ENCODE peak calls at places on chromosomes 13 and 19, in nine cellular contexts. One of them, this sample, is unnamed.

GRCh38 chr19:10706990-10707389 is 5.8 kb downstream of the QTRT1 start:
- DNase-seq in SJSA1: no peak
- DNase-seq in left lung: no peak
- DNase-seq in stimulated activated CD4-positive, alpha-beta T cell treated with anti-CD3 and anti-CD28 coated beads, Interleukin-4, amount 100 ng/mL, for 4 hours: no peak
- DNase-seq in activated T-cell treated with anti-CD3 and anti-CD28 coated beads for 1 hour: no peak
- DNase-seq in ecto neural progenitor cell: no peak
- DNase-seq in stimulated activated CD8-positive, alpha-beta memory T cell treated with anti-CD3 and anti-CD28 coated beads, Interleukin-2, amount 100 ng/mL, for 1 hour: no peak
- DNase-seq in kidney glomerular epithelial cell: no peak
- DNase-seq in brain pericyte: no peak
- DNase-seq in this sample: peak; percentile 36

GRCh38 chr19:18846862-18847515 is 15.2 kb downstream of the UPF1 start:
- DNase-seq in SJSA1: peak; percentile 72
- DNase-seq in left lung: peak; percentile 92
- DNase-seq in stimulated activated CD4-positive, alpha-beta T cell treated with anti-CD3 and anti-CD28 coated beads, Interleukin-4, amount 100 ng/mL, for 4 hours: peak; percentile 55
- DNase-seq in activated T-cell treated with anti-CD3 and anti-CD28 coated beads for 1 hour: peak; percentile 59
- DNase-seq in ecto neural progenitor cell: peak; percentile 83
- DNase-seq in stimulated activated CD8-positive, alpha-beta memory T cell treated with anti-CD3 and anti-CD28 coated beads, Interleukin-2, amount 100 ng/mL, for 1 hour: peak; percentile 51
- DNase-seq in kidney glomerular epithelial cell: peak; percentile 50
- DNase-seq in brain pericyte: peak; percentile 50
- DNase-seq in this sample: peak; percentile 54

GRCh38 chr13:44132710-44133109 is 240.9 kb upstream of the SERP2 start:
- DNase-seq in SJSA1: no peak
- DNase-seq in left lung: peak; percentile 81
- DNase-seq in stimulated activated CD4-positive, alpha-beta T cell treated with anti-CD3 and anti-CD28 coated beads, Interleukin-4, amount 100 ng/mL, for 4 hours: no peak
- DNase-seq in activated T-cell treated with anti-CD3 and anti-CD28 coated beads for 1 hour: no peak
- DNase-seq in ecto neural progenitor cell: no peak
- DNase-seq in stimulated activated CD8-positive, alpha-beta memory T cell treated with anti-CD3 and anti-CD28 coated beads, Interleukin-2, amount 100 ng/mL, for 1 hour: no peak
- DNase-seq in kidney glomerular epithelial cell: peak; percentile 35
- DNase-seq in brain pericyte: no peak
- DNase-seq in this sample: no peak

GRCh38 chr19:4379383-4380253 is 20.7 kb downstream of the SH3GL1 start:
- DNase-seq in SJSA1: peak; percentile 41
- DNase-seq in left lung: peak; percentile 86
- DNase-seq in stimulated activated CD4-positive, alpha-beta T cell treated with anti-CD3 and anti-CD28 coated beads, Interleukin-4, amount 100 ng/mL, for 4 hours: peak; percentile 19
- DNase-seq in activated T-cell treated with anti-CD3 and anti-CD28 coated beads for 1 hour: no peak
- DNase-seq in ecto neural progenitor cell: no peak
- DNase-seq in stimulated activated CD8-positive, alpha-beta memory T cell treated with anti-CD3 and anti-CD28 coated beads, Interleukin-2, amount 100 ng/mL, for 1 hour: no peak
- DNase-seq in kidney glomerular epithelial cell: peak; percentile 96
- DNase-seq in brain pericyte: no peak
- DNase-seq in this sample: no peak

GRCh38 chr19:43839139-43839538 is 12.0 kb downstream of the ZNF283 start:
- DNase-seq in SJSA1: no peak
- DNase-seq in left lung: no peak
- DNase-seq in stimulated activated CD4-positive, alpha-beta T cell treated with anti-CD3 and anti-CD28 coated beads, Interleukin-4, amount 100 ng/mL, for 4 hours: no peak
- DNase-seq in activated T-cell treated with anti-CD3 and anti-CD28 coated beads for 1 hour: no peak
- DNase-seq in ecto neural progenitor cell: no peak
- DNase-seq in stimulated activated CD8-positive, alpha-beta memory T cell treated with anti-CD3 and anti-CD28 coated beads, Interleukin-2, amount 100 ng/mL, for 1 hour: no peak
- DNase-seq in kidney glomerular epithelial cell: no peak
- DNase-seq in brain pericyte: no peak
- DNase-seq in this sample: no peak

GRCh38 chr13:44952671-44953070 is 36.6 kb downstream of the NUFIP1 start:
- DNase-seq in SJSA1: no peak
- DNase-seq in left lung: no peak
- DNase-seq in stimulated activated CD4-positive, alpha-beta T cell treated with anti-CD3 and anti-CD28 coated beads, Interleukin-4, amount 100 ng/mL, for 4 hours: no peak
- DNase-seq in activated T-cell treated with anti-CD3 and anti-CD28 coated beads for 1 hour: no peak
- DNase-seq in ecto neural progenitor cell: no peak
- DNase-seq in stimulated activated CD8-positive, alpha-beta memory T cell treated with anti-CD3 and anti-CD28 coated beads, Interleukin-2, amount 100 ng/mL, for 1 hour: no peak
- DNase-seq in kidney glomerular epithelial cell: no peak
- DNase-seq in brain pericyte: no peak
- DNase-seq in this sample: no peak

GRCh38 chr19:23522431-23522830 is 127.2 kb upstream of the ZNF91 start:
- DNase-seq in SJSA1: no peak
- DNase-seq in left lung: no peak
- DNase-seq in stimulated activated CD4-positive, alpha-beta T cell treated with anti-CD3 and anti-CD28 coated beads, Interleukin-4, amount 100 ng/mL, for 4 hours: no peak
- DNase-seq in activated T-cell treated with anti-CD3 and anti-CD28 coated beads for 1 hour: no peak
- DNase-seq in ecto neural progenitor cell: no peak
- DNase-seq in stimulated activated CD8-positive, alpha-beta memory T cell treated with anti-CD3 and anti-CD28 coated beads, Interleukin-2, amount 100 ng/mL, for 1 hour: no peak
- DNase-seq in kidney glomerular epithelial cell: no peak
- DNase-seq in brain pericyte: no peak
- DNase-seq in this sample: no peak

GRCh38 chr13:44368599-44369368 is 4.8 kb upstream of the SERP2 start:
- DNase-seq in SJSA1: no peak
- DNase-seq in left lung: no peak
- DNase-seq in stimulated activated CD4-positive, alpha-beta T cell treated with anti-CD3 and anti-CD28 coated beads, Interleukin-4, amount 100 ng/mL, for 4 hours: no peak
- DNase-seq in activated T-cell treated with anti-CD3 and anti-CD28 coated beads for 1 hour: no peak
- DNase-seq in ecto neural progenitor cell: no peak
- DNase-seq in stimulated activated CD8-positive, alpha-beta memory T cell treated with anti-CD3 and anti-CD28 coated beads, Interleukin-2, amount 100 ng/mL, for 1 hour: no peak
- DNase-seq in kidney glomerular epithelial cell: no peak
- DNase-seq in brain pericyte: no peak
- DNase-seq in this sample: no peak

GRCh38 chr19:50328257-50329145 is 676 bp downstream of the KCNC3 start:
- DNase-seq in SJSA1: no peak
- DNase-seq in left lung: peak; percentile 77
- DNase-seq in stimulated activated CD4-positive, alpha-beta T cell treated with anti-CD3 and anti-CD28 coated beads, Interleukin-4, amount 100 ng/mL, for 4 hours: no peak
- DNase-seq in activated T-cell treated with anti-CD3 and anti-CD28 coated beads for 1 hour: peak; percentile 26
- DNase-seq in ecto neural progenitor cell: peak; percentile 74
- DNase-seq in stimulated activated CD8-positive, alpha-beta memory T cell treated with anti-CD3 and anti-CD28 coated beads, Interleukin-2, amount 100 ng/mL, for 1 hour: no peak
- DNase-seq in kidney glomerular epithelial cell: no peak
- DNase-seq in brain pericyte: no peak
- DNase-seq in this sample: no peak

GRCh38 chr19:2457394-2458037 is 757 bp upstream of the LMNB2 start:
- DNase-seq in SJSA1: no peak
- DNase-seq in left lung: no peak
- DNase-seq in stimulated activated CD4-positive, alpha-beta T cell treated with anti-CD3 and anti-CD28 coated beads, Interleukin-4, amount 100 ng/mL, for 4 hours: no peak
- DNase-seq in activated T-cell treated with anti-CD3 and anti-CD28 coated beads for 1 hour: no peak
- DNase-seq in ecto neural progenitor cell: no peak
- DNase-seq in stimulated activated CD8-positive, alpha-beta memory T cell treated with anti-CD3 and anti-CD28 coated beads, Interleukin-2, amount 100 ng/mL, for 1 hour: no peak
- DNase-seq in kidney glomerular epithelial cell: no peak
- DNase-seq in brain pericyte: no peak
- DNase-seq in this sample: no peak

GRCh38 chr19:31354316-31354715 is 5.1 kb upstream of the TSHZ3 start:
- DNase-seq in SJSA1: no peak
- DNase-seq in left lung: no peak
- DNase-seq in stimulated activated CD4-positive, alpha-beta T cell treated with anti-CD3 and anti-CD28 coated beads, Interleukin-4, amount 100 ng/mL, for 4 hours: no peak
- DNase-seq in activated T-cell treated with anti-CD3 and anti-CD28 coated beads for 1 hour: no peak
- DNase-seq in ecto neural progenitor cell: no peak
- DNase-seq in stimulated activated CD8-positive, alpha-beta memory T cell treated with anti-CD3 and anti-CD28 coated beads, Interleukin-2, amount 100 ng/mL, for 1 hour: no peak
- DNase-seq in kidney glomerular epithelial cell: no peak
- DNase-seq in brain pericyte: no peak
- DNase-seq in this sample: no peak

GRCh38 chr19:1425902-1426301 is 12.3 kb upstream of the RPS15 start:
- DNase-seq in SJSA1: no peak
- DNase-seq in left lung: no peak
- DNase-seq in stimulated activated CD4-positive, alpha-beta T cell treated with anti-CD3 and anti-CD28 coated beads, Interleukin-4, amount 100 ng/mL, for 4 hours: no peak
- DNase-seq in activated T-cell treated with anti-CD3 and anti-CD28 coated beads for 1 hour: no peak
- DNase-seq in ecto neural progenitor cell: no peak
- DNase-seq in stimulated activated CD8-positive, alpha-beta memory T cell treated with anti-CD3 and anti-CD28 coated beads, Interleukin-2, amount 100 ng/mL, for 1 hour: no peak
- DNase-seq in kidney glomerular epithelial cell: no peak
- DNase-seq in brain pericyte: no peak
- DNase-seq in this sample: no peak

GRCh38 chr19:49512970-49513745 is 697 bp downstream of the FCGRT start:
- DNase-seq in SJSA1: no peak
- DNase-seq in left lung: peak; percentile 83
- DNase-seq in stimulated activated CD4-positive, alpha-beta T cell treated with anti-CD3 and anti-CD28 coated beads, Interleukin-4, amount 100 ng/mL, for 4 hours: no peak
- DNase-seq in activated T-cell treated with anti-CD3 and anti-CD28 coated beads for 1 hour: no peak
- DNase-seq in ecto neural progenitor cell: peak; percentile 76
- DNase-seq in stimulated activated CD8-positive, alpha-beta memory T cell treated with anti-CD3 and anti-CD28 coated beads, Interleukin-2, amount 100 ng/mL, for 1 hour: no peak
- DNase-seq in kidney glomerular epithelial cell: no peak
- DNase-seq in brain pericyte: no peak
- DNase-seq in this sample: peak; percentile 89

GRCh38 chr19:3813473-3814392 is 27.6 kb upstream of the MATK start:
- DNase-seq in SJSA1: no peak
- DNase-seq in left lung: no peak
- DNase-seq in stimulated activated CD4-positive, alpha-beta T cell treated with anti-CD3 and anti-CD28 coated beads, Interleukin-4, amount 100 ng/mL, for 4 hours: no peak
- DNase-seq in activated T-cell treated with anti-CD3 and anti-CD28 coated beads for 1 hour: no peak
- DNase-seq in ecto neural progenitor cell: no peak
- DNase-seq in stimulated activated CD8-positive, alpha-beta memory T cell treated with anti-CD3 and anti-CD28 coated beads, Interleukin-2, amount 100 ng/mL, for 1 hour: no peak
- DNase-seq in kidney glomerular epithelial cell: no peak
- DNase-seq in brain pericyte: no peak
- DNase-seq in this sample: no peak

GRCh38 chr19:48999481-49000325 is 6.0 kb downstream of the RUVBL2 start:
- DNase-seq in SJSA1: peak; percentile 67
- DNase-seq in left lung: no peak
- DNase-seq in stimulated activated CD4-positive, alpha-beta T cell treated with anti-CD3 and anti-CD28 coated beads, Interleukin-4, amount 100 ng/mL, for 4 hours: peak; percentile 56
- DNase-seq in activated T-cell treated with anti-CD3 and anti-CD28 coated beads for 1 hour: peak; percentile 55
- DNase-seq in ecto neural progenitor cell: peak; percentile 87
- DNase-seq in stimulated activated CD8-positive, alpha-beta memory T cell treated with anti-CD3 and anti-CD28 coated beads, Interleukin-2, amount 100 ng/mL, for 1 hour: peak; percentile 33
- DNase-seq in kidney glomerular epithelial cell: peak; percentile 47
- DNase-seq in brain pericyte: no peak
- DNase-seq in this sample: no peak

GRCh38 chr19:41299755-41300089 is 10.2 kb upstream of the CCDC97 start:
- DNase-seq in SJSA1: peak; percentile 77
- DNase-seq in left lung: no peak
- DNase-seq in stimulated activated CD4-positive, alpha-beta T cell treated with anti-CD3 and anti-CD28 coated beads, Interleukin-4, amount 100 ng/mL, for 4 hours: no peak
- DNase-seq in activated T-cell treated with anti-CD3 and anti-CD28 coated beads for 1 hour: peak; percentile 29
- DNase-seq in ecto neural progenitor cell: no peak
- DNase-seq in stimulated activated CD8-positive, alpha-beta memory T cell treated with anti-CD3 and anti-CD28 coated beads, Interleukin-2, amount 100 ng/mL, for 1 hour: no peak
- DNase-seq in kidney glomerular epithelial cell: no peak
- DNase-seq in brain pericyte: peak; percentile 89
- DNase-seq in this sample: no peak

GRCh38 chr19:49624967-49625910 is 14.7 kb downstream of the RRAS start:
- DNase-seq in SJSA1: no peak
- DNase-seq in left lung: peak; percentile 73
- DNase-seq in stimulated activated CD4-positive, alpha-beta T cell treated with anti-CD3 and anti-CD28 coated beads, Interleukin-4, amount 100 ng/mL, for 4 hours: no peak
- DNase-seq in activated T-cell treated with anti-CD3 and anti-CD28 coated beads for 1 hour: no peak
- DNase-seq in ecto neural progenitor cell: no peak
- DNase-seq in stimulated activated CD8-positive, alpha-beta memory T cell treated with anti-CD3 and anti-CD28 coated beads, Interleukin-2, amount 100 ng/mL, for 1 hour: no peak
- DNase-seq in kidney glomerular epithelial cell: no peak
- DNase-seq in brain pericyte: no peak
- DNase-seq in this sample: no peak

GRCh38 chr19:3365447-3366103 is 808 bp upstream of the NFIC start:
- DNase-seq in SJSA1: no peak
- DNase-seq in left lung: peak; percentile 88
- DNase-seq in stimulated activated CD4-positive, alpha-beta T cell treated with anti-CD3 and anti-CD28 coated beads, Interleukin-4, amount 100 ng/mL, for 4 hours: no peak
- DNase-seq in activated T-cell treated with anti-CD3 and anti-CD28 coated beads for 1 hour: no peak
- DNase-seq in ecto neural progenitor cell: no peak
- DNase-seq in stimulated activated CD8-positive, alpha-beta memory T cell treated with anti-CD3 and anti-CD28 coated beads, Interleukin-2, amount 100 ng/mL, for 1 hour: no peak
- DNase-seq in kidney glomerular epithelial cell: no peak
- DNase-seq in brain pericyte: no peak
- DNase-seq in this sample: no peak

GRCh38 chr13:111399776-111400505 is 79.5 kb downstream of the TEX29 start:
- DNase-seq in SJSA1: peak; percentile 53
- DNase-seq in left lung: peak; percentile 31
- DNase-seq in stimulated activated CD4-positive, alpha-beta T cell treated with anti-CD3 and anti-CD28 coated beads, Interleukin-4, amount 100 ng/mL, for 4 hours: no peak
- DNase-seq in activated T-cell treated with anti-CD3 and anti-CD28 coated beads for 1 hour: no peak
- DNase-seq in ecto neural progenitor cell: peak; percentile 34
- DNase-seq in stimulated activated CD8-positive, alpha-beta memory T cell treated with anti-CD3 and anti-CD28 coated beads, Interleukin-2, amount 100 ng/mL, for 1 hour: no peak
- DNase-seq in kidney glomerular epithelial cell: no peak
- DNase-seq in brain pericyte: no peak
- DNase-seq in this sample: no peak

GRCh38 chr19:4754248-4754647 is 30.6 kb upstream of the DPP9 start:
- DNase-seq in SJSA1: no peak
- DNase-seq in left lung: no peak
- DNase-seq in stimulated activated CD4-positive, alpha-beta T cell treated with anti-CD3 and anti-CD28 coated beads, Interleukin-4, amount 100 ng/mL, for 4 hours: no peak
- DNase-seq in activated T-cell treated with anti-CD3 and anti-CD28 coated beads for 1 hour: no peak
- DNase-seq in ecto neural progenitor cell: no peak
- DNase-seq in stimulated activated CD8-positive, alpha-beta memory T cell treated with anti-CD3 and anti-CD28 coated beads, Interleukin-2, amount 100 ng/mL, for 1 hour: no peak
- DNase-seq in kidney glomerular epithelial cell: no peak
- DNase-seq in brain pericyte: no peak
- DNase-seq in this sample: no peak

GRCh38 chr19:17706750-17707181 is 12.5 kb upstream of the MAP1S start:
- DNase-seq in SJSA1: no peak
- DNase-seq in left lung: no peak
- DNase-seq in stimulated activated CD4-positive, alpha-beta T cell treated with anti-CD3 and anti-CD28 coated beads, Interleukin-4, amount 100 ng/mL, for 4 hours: no peak
- DNase-seq in activated T-cell treated with anti-CD3 and anti-CD28 coated beads for 1 hour: no peak
- DNase-seq in ecto neural progenitor cell: peak; percentile 87
- DNase-seq in stimulated activated CD8-positive, alpha-beta memory T cell treated with anti-CD3 and anti-CD28 coated beads, Interleukin-2, amount 100 ng/mL, for 1 hour: no peak
- DNase-seq in kidney glomerular epithelial cell: no peak
- DNase-seq in brain pericyte: no peak
- DNase-seq in this sample: peak; percentile 46

GRCh38 chr13:84192125-84192524 is 309.9 kb upstream of the SLITRK1 start:
- DNase-seq in SJSA1: no peak
- DNase-seq in left lung: no peak
- DNase-seq in stimulated activated CD4-positive, alpha-beta T cell treated with anti-CD3 and anti-CD28 coated beads, Interleukin-4, amount 100 ng/mL, for 4 hours: no peak
- DNase-seq in activated T-cell treated with anti-CD3 and anti-CD28 coated beads for 1 hour: no peak
- DNase-seq in ecto neural progenitor cell: no peak
- DNase-seq in stimulated activated CD8-positive, alpha-beta memory T cell treated with anti-CD3 and anti-CD28 coated beads, Interleukin-2, amount 100 ng/mL, for 1 hour: no peak
- DNase-seq in kidney glomerular epithelial cell: peak; percentile 82
- DNase-seq in brain pericyte: no peak
- DNase-seq in this sample: no peak

GRCh38 chr13:98143601-98144500 is 957 bp downstream of the FARP1 start:
- DNase-seq in SJSA1: no peak
- DNase-seq in left lung: peak; percentile 79
- DNase-seq in stimulated activated CD4-positive, alpha-beta T cell treated with anti-CD3 and anti-CD28 coated beads, Interleukin-4, amount 100 ng/mL, for 4 hours: no peak
- DNase-seq in activated T-cell treated with anti-CD3 and anti-CD28 coated beads for 1 hour: no peak
- DNase-seq in ecto neural progenitor cell: no peak
- DNase-seq in stimulated activated CD8-positive, alpha-beta memory T cell treated with anti-CD3 and anti-CD28 coated beads, Interleukin-2, amount 100 ng/mL, for 1 hour: no peak
- DNase-seq in kidney glomerular epithelial cell: peak; percentile 52
- DNase-seq in brain pericyte: no peak
- DNase-seq in this sample: no peak

GRCh38 chr19:18684642-18684993 is 1.1 kb downstream of the CRTC1 start:
- DNase-seq in SJSA1: no peak
- DNase-seq in left lung: no peak
- DNase-seq in stimulated activated CD4-positive, alpha-beta T cell treated with anti-CD3 and anti-CD28 coated beads, Interleukin-4, amount 100 ng/mL, for 4 hours: no peak
- DNase-seq in activated T-cell treated with anti-CD3 and anti-CD28 coated beads for 1 hour: no peak
- DNase-seq in ecto neural progenitor cell: no peak
- DNase-seq in stimulated activated CD8-positive, alpha-beta memory T cell treated with anti-CD3 and anti-CD28 coated beads, Interleukin-2, amount 100 ng/mL, for 1 hour: no peak
- DNase-seq in kidney glomerular epithelial cell: no peak
- DNase-seq in brain pericyte: no peak
- DNase-seq in this sample: no peak

GRCh38 chr13:20312292-20312691 is 80.2 kb upstream of the GJB6 start:
- DNase-seq in SJSA1: no peak
- DNase-seq in left lung: no peak
- DNase-seq in stimulated activated CD4-positive, alpha-beta T cell treated with anti-CD3 and anti-CD28 coated beads, Interleukin-4, amount 100 ng/mL, for 4 hours: no peak
- DNase-seq in activated T-cell treated with anti-CD3 and anti-CD28 coated beads for 1 hour: no peak
- DNase-seq in ecto neural progenitor cell: no peak
- DNase-seq in stimulated activated CD8-positive, alpha-beta memory T cell treated with anti-CD3 and anti-CD28 coated beads, Interleukin-2, amount 100 ng/mL, for 1 hour: no peak
- DNase-seq in kidney glomerular epithelial cell: no peak
- DNase-seq in brain pericyte: no peak
- DNase-seq in this sample: no peak

GRCh38 chr19:44634785-44635184 is 8.9 kb upstream of the PVR start:
- DNase-seq in SJSA1: no peak
- DNase-seq in left lung: no peak
- DNase-seq in stimulated activated CD4-positive, alpha-beta T cell treated with anti-CD3 and anti-CD28 coated beads, Interleukin-4, amount 100 ng/mL, for 4 hours: no peak
- DNase-seq in activated T-cell treated with anti-CD3 and anti-CD28 coated beads for 1 hour: no peak
- DNase-seq in ecto neural progenitor cell: no peak
- DNase-seq in stimulated activated CD8-positive, alpha-beta memory T cell treated with anti-CD3 and anti-CD28 coated beads, Interleukin-2, amount 100 ng/mL, for 1 hour: no peak
- DNase-seq in kidney glomerular epithelial cell: no peak
- DNase-seq in brain pericyte: no peak
- DNase-seq in this sample: no peak

GRCh38 chr19:46620716-46621115 is 4.2 kb downstream of the PTGIR start:
- DNase-seq in SJSA1: no peak
- DNase-seq in left lung: peak; percentile 25
- DNase-seq in stimulated activated CD4-positive, alpha-beta T cell treated with anti-CD3 and anti-CD28 coated beads, Interleukin-4, amount 100 ng/mL, for 4 hours: no peak
- DNase-seq in activated T-cell treated with anti-CD3 and anti-CD28 coated beads for 1 hour: no peak
- DNase-seq in ecto neural progenitor cell: no peak
- DNase-seq in stimulated activated CD8-positive, alpha-beta memory T cell treated with anti-CD3 and anti-CD28 coated beads, Interleukin-2, amount 100 ng/mL, for 1 hour: no peak
- DNase-seq in kidney glomerular epithelial cell: no peak
- DNase-seq in brain pericyte: no peak
- DNase-seq in this sample: no peak

GRCh38 chr19:30371157-30371845 is 883 bp upstream of the ZNF536 start:
- DNase-seq in SJSA1: no peak
- DNase-seq in left lung: no peak
- DNase-seq in stimulated activated CD4-positive, alpha-beta T cell treated with anti-CD3 and anti-CD28 coated beads, Interleukin-4, amount 100 ng/mL, for 4 hours: no peak
- DNase-seq in activated T-cell treated with anti-CD3 and anti-CD28 coated beads for 1 hour: no peak
- DNase-seq in ecto neural progenitor cell: no peak
- DNase-seq in stimulated activated CD8-positive, alpha-beta memory T cell treated with anti-CD3 and anti-CD28 coated beads, Interleukin-2, amount 100 ng/mL, for 1 hour: no peak
- DNase-seq in kidney glomerular epithelial cell: no peak
- DNase-seq in brain pericyte: no peak
- DNase-seq in this sample: no peak

GRCh38 chr19:48169585-48169973 is 565 bp downstream of the LIG1 start:
- DNase-seq in SJSA1: peak; percentile 79
- DNase-seq in left lung: peak; percentile 94
- DNase-seq in stimulated activated CD4-positive, alpha-beta T cell treated with anti-CD3 and anti-CD28 coated beads, Interleukin-4, amount 100 ng/mL, for 4 hours: peak; percentile 86
- DNase-seq in activated T-cell treated with anti-CD3 and anti-CD28 coated beads for 1 hour: peak; percentile 97
- DNase-seq in ecto neural progenitor cell: peak; percentile 92
- DNase-seq in stimulated activated CD8-positive, alpha-beta memory T cell treated with anti-CD3 and anti-CD28 coated beads, Interleukin-2, amount 100 ng/mL, for 1 hour: peak; percentile 91
- DNase-seq in kidney glomerular epithelial cell: peak; percentile 65
- DNase-seq in brain pericyte: no peak
- DNase-seq in this sample: peak; percentile 45

GRCh38 chr19:38389101-38389925 is 816 bp downstream of the SPRED3 start:
- DNase-seq in SJSA1: peak; percentile 80
- DNase-seq in left lung: no peak
- DNase-seq in stimulated activated CD4-positive, alpha-beta T cell treated with anti-CD3 and anti-CD28 coated beads, Interleukin-4, amount 100 ng/mL, for 4 hours: no peak
- DNase-seq in activated T-cell treated with anti-CD3 and anti-CD28 coated beads for 1 hour: no peak
- DNase-seq in ecto neural progenitor cell: peak; percentile 73
- DNase-seq in stimulated activated CD8-positive, alpha-beta memory T cell treated with anti-CD3 and anti-CD28 coated beads, Interleukin-2, amount 100 ng/mL, for 1 hour: no peak
- DNase-seq in kidney glomerular epithelial cell: peak; percentile 16
- DNase-seq in brain pericyte: no peak
- DNase-seq in this sample: no peak

GRCh38 chr19:821976-822773 is 420 bp upstream of the PLPPR3 start:
- DNase-seq in SJSA1: no peak
- DNase-seq in left lung: no peak
- DNase-seq in stimulated activated CD4-positive, alpha-beta T cell treated with anti-CD3 and anti-CD28 coated beads, Interleukin-4, amount 100 ng/mL, for 4 hours: no peak
- DNase-seq in activated T-cell treated with anti-CD3 and anti-CD28 coated beads for 1 hour: no peak
- DNase-seq in ecto neural progenitor cell: peak; percentile 86
- DNase-seq in stimulated activated CD8-positive, alpha-beta memory T cell treated with anti-CD3 and anti-CD28 coated beads, Interleukin-2, amount 100 ng/mL, for 1 hour: no peak
- DNase-seq in kidney glomerular epithelial cell: no peak
- DNase-seq in brain pericyte: no peak
- DNase-seq in this sample: no peak